ENCODE peak calls at places on chromosome 17, in five cellular contexts. H is psoas muscle, A is uterus, V is tibial artery, Z is esophagus squamous epithelium. R is an unnamed sample. For H3K4me1, the result is how much of the 10 kb centered on the place peaks cover.

GRCh38 chr17:20191066-20191465 is 181.9 kb downstream of the SPECC1 start:
- DNase-seq in A (no peak), H (no peak), Z (no peak), V (no peak), R (no peak)

GRCh38 chr17:38605852-38606645 is at the start of gene SRCIN1:
- DNase-seq in A (peak), V (no peak), H (peak), Z (no peak), R (peak)

GRCh38 chr17:64061157-64061898 is 40.9 kb upstream of the ICAM2 start:
- DNase-seq in A (no peak), V (no peak), Z (no peak), H (no peak), R (no peak)

GRCh38 chr17:48427598-48427997 is 2.4 kb downstream of the SKAP1 start:
- DNase-seq in Z (no peak), H (no peak), A (no peak), V (no peak), R (no peak)

GRCh38 chr17:66636111-66636510 is 198.8 kb upstream of the CACNG5 start:
- DNase-seq in A (no peak), Z (no peak), V (no peak), H (no peak), R (no peak)

GRCh38 chr17:3535253-3535995 is 22.2 kb downstream of the TRPV3 start:
- DNase-seq in V (peak), Z (no peak), A (peak), H (peak), R (no peak)

GRCh38 chr17:29159286-29159860 is 20.8 kb downstream of the MYO18A start:
- DNase-seq in H (no peak), A (no peak), V (no peak), Z (no peak), R (no peak)

GRCh38 chr17:78957076-78957475 is 22.6 kb downstream of the LGALS3BP start:
- DNase-seq in A (no peak), V (no peak), H (no peak), Z (no peak), R (no peak)

GRCh38 chr17:81396722-81397313 is 1.6 kb downstream of the BAHCC1 start:
- DNase-seq in V (no peak), Z (no peak), A (no peak), H (peak), R (no peak)

GRCh38 chr17:62824290-62825135 is 16.4 kb upstream of the MARCHF10 start:
- DNase-seq in Z (no peak), V (no peak), A (no peak), H (no peak), R (no peak)

GRCh38 chr17:70080541-70081347 is 5.7 kb downstream of the KCNJ16 start:
- DNase-seq in A (no peak), H (no peak), Z (no peak), V (no peak), R (no peak)

GRCh38 chr17:40937384-40937819 is at the start of gene KRT23:
- DNase-seq in V (no peak), Z (no peak), H (no peak), A (no peak), R (no peak)

GRCh38 chr17:75774471-75774987 is 9.5 kb upstream of the GALK1 start:
- DNase-seq in Z (no peak), V (no peak), H (no peak), A (no peak), R (no peak)

GRCh38 chr17:22507823-22508222 is 815.5 kb downstream of the KCNJ18 start:
- DNase-seq in V (no peak), Z (no peak), A (no peak), H (no peak), R (no peak)

GRCh38 chr17:38702166-38702899 is 2.7 kb upstream of the MLLT6 start:
- DNase-seq in H (peak), Z (peak), V (peak), A (peak), R (peak)

GRCh38 chr17:2361361-2361760 is 24.1 kb downstream of the SGSM2 start:
- DNase-seq in V (no peak), A (no peak), Z (no peak), H (no peak), R (no peak)

GRCh38 chr17:65176646-65177409 is 39.7 kb downstream of the RGS9 start:
- DNase-seq in V (no peak), Z (no peak), A (no peak), H (no peak), R (no peak)
- H3K4me1 ChIP-seq in V (under half), Z (under half), A (under half), H (under half), R (under half)

GRCh38 chr17:7356072-7356549 is 1.2 kb downstream of the TMEM95 start:
- DNase-seq in V (peak), H (peak), A (peak), Z (no peak), R (peak)

GRCh38 chr17:7356779-7357178 is 1.8 kb downstream of the TMEM95 start:
- DNase-seq in V (no peak), H (no peak), A (peak), Z (no peak), R (no peak)

GRCh38 chr17:7354262-7354781 is 634 bp upstream of the TMEM95 start:
- DNase-seq in A (no peak), Z (no peak), V (no peak), H (no peak), R (no peak)

GRCh38 chr17:7352910-7353635 is 1.1 kb downstream of the KCTD11 start:
- DNase-seq in A (no peak), H (no peak), V (no peak), Z (no peak), R (peak)

DNA sequence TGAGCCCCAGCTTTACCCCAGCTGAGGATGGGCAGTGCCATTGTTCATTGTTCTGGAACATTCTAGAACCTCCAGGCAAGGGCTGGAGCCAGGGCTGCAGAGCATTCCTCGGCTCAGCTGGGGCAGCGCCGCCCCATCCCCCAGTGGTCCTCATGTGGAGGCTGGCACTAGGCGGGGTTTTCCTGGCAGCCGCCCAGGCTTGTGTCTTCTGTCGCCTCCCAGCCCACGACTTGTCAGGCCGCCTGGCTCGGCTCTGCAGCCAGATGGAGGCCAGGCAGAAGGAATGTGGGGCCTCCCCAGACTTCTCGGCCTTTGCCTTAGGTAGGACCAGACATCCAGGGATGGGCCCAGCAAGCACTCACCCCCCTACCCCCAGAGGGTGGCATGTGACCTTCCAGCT is at the start of gene TMEM95:
- DNase-seq in V (no peak), Z (no peak), H (no peak), A (no peak), R (peak)
- H3K27ac ChIP-seq in V (no peak), Z (peak), H (no peak), A (peak), R (no peak)

GRCh38 chr17:58336456-58337094 is 8.0 kb upstream of the TSPOAP1 start:
- DNase-seq in H (no peak), V (no peak), A (no peak), Z (no peak), R (no peak)

GRCh38 chr17:58334661-58335060 is 6.1 kb upstream of the TSPOAP1 start:
- DNase-seq in A (no peak), Z (no peak), H (no peak), V (no peak), R (no peak)

GRCh38 chr17:58333396-58334207 is 5.0 kb upstream of the TSPOAP1 start:
- DNase-seq in Z (no peak), V (no peak), A (no peak), H (no peak), R (no peak)

GRCh38 chr17:58335779-58336455 is 7.3 kb upstream of the TSPOAP1 start:
- DNase-seq in H (no peak), V (no peak), A (no peak), Z (no peak), R (no peak)

DNA sequence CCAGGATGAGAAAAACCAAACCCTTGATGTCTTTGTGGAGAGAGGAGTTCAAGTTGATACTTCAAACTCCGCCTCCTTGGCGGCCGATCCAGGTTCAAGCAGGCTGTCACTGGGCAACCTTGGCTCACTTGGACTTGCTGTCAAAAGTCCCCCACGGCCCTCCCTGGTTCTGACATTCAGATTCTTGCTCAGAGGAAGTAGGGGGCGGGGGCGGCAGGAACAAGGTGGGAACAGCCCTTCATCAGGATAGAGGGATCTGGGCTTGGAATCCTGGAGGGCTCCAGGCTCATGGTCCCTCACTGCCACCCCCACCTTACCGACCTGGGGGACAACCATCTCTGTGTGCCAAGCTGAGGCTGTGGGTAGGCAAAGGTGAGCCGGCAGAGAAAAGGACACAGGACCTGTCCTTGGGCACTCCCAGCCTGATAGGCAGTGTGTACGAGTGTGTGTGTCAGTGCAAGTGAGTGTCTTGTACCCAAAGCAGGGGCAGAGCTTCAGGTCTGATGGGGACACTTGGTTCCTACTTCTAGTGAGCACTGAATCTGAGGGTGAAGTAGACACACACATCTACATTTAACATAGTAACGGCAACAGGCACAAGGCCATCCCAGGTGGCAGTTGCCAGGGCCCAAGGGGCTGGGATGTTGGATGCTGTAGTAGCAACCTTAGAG is 6.6 kb upstream of the TSPOAP1 start:
- DNase-seq in A (no peak), Z (no peak), H (no peak), V (no peak), R (no peak)
- H3K4me1 ChIP-seq in A (under half), Z (half or more), H (under half), V (under half), R (half or more)

DNA sequence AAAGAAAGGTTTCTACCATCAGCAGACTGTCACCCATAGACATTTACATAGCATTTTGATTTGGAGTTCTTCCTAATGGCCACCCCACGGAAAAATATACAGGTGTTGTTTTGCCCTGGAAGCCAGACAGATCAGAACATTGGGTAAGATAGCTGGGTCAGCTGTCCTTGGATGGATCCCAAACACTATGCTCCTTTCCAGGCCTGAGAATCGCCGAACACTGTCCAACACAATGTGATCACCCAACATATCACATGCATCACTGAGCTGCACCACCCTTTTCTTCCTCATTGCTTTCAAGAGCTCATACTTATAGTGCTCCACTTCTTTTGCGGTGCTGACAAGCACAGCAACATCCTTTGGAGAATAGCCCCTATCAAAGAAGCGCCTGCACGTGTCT is 21.1 kb downstream of the SLFN11 start:
- DNase-seq in H (no peak), A (no peak), V (no peak), Z (no peak), R (no peak)
- H3K27ac ChIP-seq in H (no peak), A (no peak), V (no peak), Z (no peak), R (no peak)

GRCh38 chr17:61398721-61399130 is 917 bp upstream of the TBX2 start:
- DNase-seq in Z (no peak), A (no peak), H (no peak), V (no peak), R (no peak)

GRCh38 chr17:61400786-61401279 is 1.2 kb downstream of the TBX2 start:
- DNase-seq in H (no peak), Z (no peak), A (no peak), V (no peak), R (no peak)

GRCh38 chr17:61399131-61400057 is at the start of gene TBX2:
- DNase-seq in Z (no peak), A (peak), H (peak), V (peak), R (peak)

GRCh38 chr17:61401280-61402072 is 1.8 kb downstream of the TBX2 start:
- DNase-seq in A (no peak), V (no peak), H (no peak), Z (no peak), R (peak)

GRCh38 chr17:61400058-61400785 is 579 bp downstream of the TBX2 start:
- DNase-seq in Z (no peak), H (no peak), V (no peak), A (no peak), R (no peak)
- H3K4me1 ChIP-seq in Z (half or more), H (under half), V (under half), A (under half), R (under half)

GRCh38 chr17:55734128-55734781 is 11.6 kb upstream of the TMEM100 start:
- DNase-seq in H (no peak), Z (no peak), A (no peak), V (no peak), R (no peak)
- H3K27ac ChIP-seq in H (peak), Z (no peak), A (no peak), V (no peak), R (peak)